ENCODE peak calls at places on chromosomes 13 and 19, in nine cellular contexts. One of them, this sample, is unnamed.

GRCh38 chr13:53405616-53406015 is 377.0 kb downstream of the OLFM4 start:
- DNase-seq in foreskin fibroblast: no peak
- DNase-seq in left colon: no peak
- DNase-seq in heart left ventricle: no peak
- DNase-seq in NCI-H2081: no peak
- DNase-seq in SK-N-SH: peak
- DNase-seq in left lobe of liver: no peak
- DNase-seq in brain microvascular endothelial cell: no peak
- DNase-seq in activated CD8-positive, alpha-beta memory T cell treated with anti-CD3 and anti-CD28 coated beads, Interleukin-2, amount 10 ng/mL, durations not matched to agents 7 days and 5 days: no peak
- DNase-seq in this sample: no peak

GRCh38 chr19:860481-861098 is 1.1 kb downstream of the CFD start:
- DNase-seq in foreskin fibroblast: peak
- DNase-seq in left colon: peak
- DNase-seq in heart left ventricle: peak
- DNase-seq in NCI-H2081: peak
- DNase-seq in SK-N-SH: peak
- DNase-seq in left lobe of liver: no peak
- DNase-seq in brain microvascular endothelial cell: no peak
- DNase-seq in activated CD8-positive, alpha-beta memory T cell treated with anti-CD3 and anti-CD28 coated beads, Interleukin-2, amount 10 ng/mL, durations not matched to agents 7 days and 5 days: peak
- DNase-seq in this sample: peak

GRCh38 chr13:90628471-90628870 is 719.0 kb upstream of the MIR17HG start:
- DNase-seq in foreskin fibroblast: no peak
- DNase-seq in left colon: no peak
- DNase-seq in heart left ventricle: no peak
- DNase-seq in NCI-H2081: no peak
- DNase-seq in SK-N-SH: no peak
- DNase-seq in left lobe of liver: no peak
- DNase-seq in brain microvascular endothelial cell: no peak
- DNase-seq in activated CD8-positive, alpha-beta memory T cell treated with anti-CD3 and anti-CD28 coated beads, Interleukin-2, amount 10 ng/mL, durations not matched to agents 7 days and 5 days: no peak
- DNase-seq in this sample: no peak

GRCh38 chr19:18340990-18341868 is 831 bp downstream of the PGPEP1 start:
- DNase-seq in foreskin fibroblast: peak
- DNase-seq in left colon: peak
- DNase-seq in heart left ventricle: peak
- DNase-seq in NCI-H2081: no peak
- DNase-seq in SK-N-SH: peak
- DNase-seq in left lobe of liver: peak
- DNase-seq in brain microvascular endothelial cell: no peak
- DNase-seq in activated CD8-positive, alpha-beta memory T cell treated with anti-CD3 and anti-CD28 coated beads, Interleukin-2, amount 10 ng/mL, durations not matched to agents 7 days and 5 days: peak
- DNase-seq in this sample: no peak

GRCh38 chr13:29435125-29435911 is 160.2 kb downstream of the SLC7A1 start:
- DNase-seq in foreskin fibroblast: peak
- DNase-seq in left colon: peak
- DNase-seq in heart left ventricle: no peak
- DNase-seq in NCI-H2081: no peak
- DNase-seq in SK-N-SH: peak
- DNase-seq in left lobe of liver: no peak
- DNase-seq in brain microvascular endothelial cell: peak
- DNase-seq in activated CD8-positive, alpha-beta memory T cell treated with anti-CD3 and anti-CD28 coated beads, Interleukin-2, amount 10 ng/mL, durations not matched to agents 7 days and 5 days: no peak
- DNase-seq in this sample: no peak

GRCh38 chr19:34269968-34270621 is 15.7 kb downstream of the GARRE1 start:
- DNase-seq in foreskin fibroblast: peak
- DNase-seq in left colon: peak
- DNase-seq in heart left ventricle: no peak
- DNase-seq in NCI-H2081: no peak
- DNase-seq in SK-N-SH: no peak
- DNase-seq in left lobe of liver: peak
- DNase-seq in brain microvascular endothelial cell: peak
- DNase-seq in activated CD8-positive, alpha-beta memory T cell treated with anti-CD3 and anti-CD28 coated beads, Interleukin-2, amount 10 ng/mL, durations not matched to agents 7 days and 5 days: peak
- DNase-seq in this sample: no peak

GRCh38 chr19:35545855-35546381 is 492 bp downstream of the TMEM147 start:
- DNase-seq in foreskin fibroblast: no peak
- DNase-seq in left colon: peak
- DNase-seq in heart left ventricle: no peak
- DNase-seq in NCI-H2081: no peak
- DNase-seq in SK-N-SH: peak
- DNase-seq in left lobe of liver: peak
- DNase-seq in brain microvascular endothelial cell: no peak
- DNase-seq in activated CD8-positive, alpha-beta memory T cell treated with anti-CD3 and anti-CD28 coated beads, Interleukin-2, amount 10 ng/mL, durations not matched to agents 7 days and 5 days: peak
- DNase-seq in this sample: no peak

GRCh38 chr19:41384351-41384750 is 8.0 kb downstream of the TMEM91 start:
- DNase-seq in foreskin fibroblast: no peak
- DNase-seq in left colon: no peak
- DNase-seq in heart left ventricle: no peak
- DNase-seq in NCI-H2081: no peak
- DNase-seq in SK-N-SH: no peak
- DNase-seq in left lobe of liver: no peak
- DNase-seq in brain microvascular endothelial cell: no peak
- DNase-seq in activated CD8-positive, alpha-beta memory T cell treated with anti-CD3 and anti-CD28 coated beads, Interleukin-2, amount 10 ng/mL, durations not matched to agents 7 days and 5 days: no peak
- DNase-seq in this sample: no peak

GRCh38 chr13:25217023-25217909 is 45.2 kb upstream of the AMER2 start:
- DNase-seq in foreskin fibroblast: peak
- DNase-seq in left colon: no peak
- DNase-seq in heart left ventricle: no peak
- DNase-seq in NCI-H2081: no peak
- DNase-seq in SK-N-SH: no peak
- DNase-seq in left lobe of liver: no peak
- DNase-seq in brain microvascular endothelial cell: peak
- DNase-seq in activated CD8-positive, alpha-beta memory T cell treated with anti-CD3 and anti-CD28 coated beads, Interleukin-2, amount 10 ng/mL, durations not matched to agents 7 days and 5 days: no peak
- DNase-seq in this sample: no peak

GRCh38 chr19:55549500-55550320 is 4.4 kb upstream of the SBK3 start:
- DNase-seq in foreskin fibroblast: peak
- DNase-seq in left colon: peak
- DNase-seq in heart left ventricle: peak
- DNase-seq in NCI-H2081: peak
- DNase-seq in SK-N-SH: no peak
- DNase-seq in left lobe of liver: no peak
- DNase-seq in brain microvascular endothelial cell: peak
- DNase-seq in activated CD8-positive, alpha-beta memory T cell treated with anti-CD3 and anti-CD28 coated beads, Interleukin-2, amount 10 ng/mL, durations not matched to agents 7 days and 5 days: no peak
- DNase-seq in this sample: no peak

GRCh38 chr13:50072676-50073075 is 57.4 kb downstream of the KCNRG start:
- DNase-seq in foreskin fibroblast: no peak
- DNase-seq in left colon: no peak
- DNase-seq in heart left ventricle: no peak
- DNase-seq in NCI-H2081: no peak
- DNase-seq in SK-N-SH: no peak
- DNase-seq in left lobe of liver: no peak
- DNase-seq in brain microvascular endothelial cell: no peak
- DNase-seq in activated CD8-positive, alpha-beta memory T cell treated with anti-CD3 and anti-CD28 coated beads, Interleukin-2, amount 10 ng/mL, durations not matched to agents 7 days and 5 days: no peak
- DNase-seq in this sample: no peak

GRCh38 chr19:47726467-47726866 is 13.2 kb downstream of the EHD2 start:
- DNase-seq in foreskin fibroblast: peak
- DNase-seq in left colon: no peak
- DNase-seq in heart left ventricle: no peak
- DNase-seq in NCI-H2081: no peak
- DNase-seq in SK-N-SH: no peak
- DNase-seq in left lobe of liver: no peak
- DNase-seq in brain microvascular endothelial cell: no peak
- DNase-seq in activated CD8-positive, alpha-beta memory T cell treated with anti-CD3 and anti-CD28 coated beads, Interleukin-2, amount 10 ng/mL, durations not matched to agents 7 days and 5 days: no peak
- DNase-seq in this sample: no peak

GRCh38 chr19:7636691-7637373 is at the start of gene STXBP2:
- DNase-seq in foreskin fibroblast: no peak
- DNase-seq in left colon: peak
- DNase-seq in heart left ventricle: peak
- DNase-seq in NCI-H2081: peak
- DNase-seq in SK-N-SH: peak
- DNase-seq in left lobe of liver: peak
- DNase-seq in brain microvascular endothelial cell: no peak
- DNase-seq in activated CD8-positive, alpha-beta memory T cell treated with anti-CD3 and anti-CD28 coated beads, Interleukin-2, amount 10 ng/mL, durations not matched to agents 7 days and 5 days: peak
- DNase-seq in this sample: peak

GRCh38 chr13:24625324-24625723 is 54.9 kb upstream of the ATP12A start:
- DNase-seq in foreskin fibroblast: no peak
- DNase-seq in left colon: no peak
- DNase-seq in heart left ventricle: no peak
- DNase-seq in NCI-H2081: no peak
- DNase-seq in SK-N-SH: no peak
- DNase-seq in left lobe of liver: no peak
- DNase-seq in brain microvascular endothelial cell: no peak
- DNase-seq in activated CD8-positive, alpha-beta memory T cell treated with anti-CD3 and anti-CD28 coated beads, Interleukin-2, amount 10 ng/mL, durations not matched to agents 7 days and 5 days: no peak
- DNase-seq in this sample: no peak

GRCh38 chr13:45584816-45585215 is 30.7 kb downstream of the ERICH6B start:
- DNase-seq in foreskin fibroblast: no peak
- DNase-seq in left colon: no peak
- DNase-seq in heart left ventricle: no peak
- DNase-seq in NCI-H2081: no peak
- DNase-seq in SK-N-SH: no peak
- DNase-seq in left lobe of liver: no peak
- DNase-seq in brain microvascular endothelial cell: no peak
- DNase-seq in activated CD8-positive, alpha-beta memory T cell treated with anti-CD3 and anti-CD28 coated beads, Interleukin-2, amount 10 ng/mL, durations not matched to agents 7 days and 5 days: no peak
- DNase-seq in this sample: no peak

GRCh38 chr19:10699650-10700335 is 1.4 kb upstream of the QTRT1 start:
- DNase-seq in foreskin fibroblast: peak
- DNase-seq in left colon: peak
- DNase-seq in heart left ventricle: no peak
- DNase-seq in NCI-H2081: peak
- DNase-seq in SK-N-SH: peak
- DNase-seq in left lobe of liver: no peak
- DNase-seq in brain microvascular endothelial cell: peak
- DNase-seq in activated CD8-positive, alpha-beta memory T cell treated with anti-CD3 and anti-CD28 coated beads, Interleukin-2, amount 10 ng/mL, durations not matched to agents 7 days and 5 days: peak
- DNase-seq in this sample: no peak

GRCh38 chr19:33546656-33547055 is 25.1 kb upstream of the PEPD start:
- DNase-seq in foreskin fibroblast: no peak
- DNase-seq in left colon: no peak
- DNase-seq in heart left ventricle: no peak
- DNase-seq in NCI-H2081: no peak
- DNase-seq in SK-N-SH: no peak
- DNase-seq in left lobe of liver: no peak
- DNase-seq in brain microvascular endothelial cell: no peak
- DNase-seq in activated CD8-positive, alpha-beta memory T cell treated with anti-CD3 and anti-CD28 coated beads, Interleukin-2, amount 10 ng/mL, durations not matched to agents 7 days and 5 days: no peak
- DNase-seq in this sample: no peak

GRCh38 chr19:32682317-32682716 is 6.7 kb downstream of the RGS9BP start:
- DNase-seq in foreskin fibroblast: no peak
- DNase-seq in left colon: no peak
- DNase-seq in heart left ventricle: no peak
- DNase-seq in NCI-H2081: no peak
- DNase-seq in SK-N-SH: no peak
- DNase-seq in left lobe of liver: no peak
- DNase-seq in brain microvascular endothelial cell: no peak
- DNase-seq in activated CD8-positive, alpha-beta memory T cell treated with anti-CD3 and anti-CD28 coated beads, Interleukin-2, amount 10 ng/mL, durations not matched to agents 7 days and 5 days: no peak
- DNase-seq in this sample: no peak